ENCODE peak calls at places on chromosome 10, in nine cellular contexts. A, L, S, Y, V, P, Q, W and M are unnamed samples.

GRCh38 chr10:29600821-29601220 is 34.0 kb downstream of the SVIL start:
- DNase-seq in A (no peak), L (peak; percentile 89), S (peak; percentile 6), Y (no peak), V (no peak), P (no peak), Q (peak; percentile 91), W (no peak), M (no peak)

GRCh38 chr10:33123680-33124079 is 165.7 kb upstream of the ITGB1 start:
- DNase-seq in A (no peak), L (no peak), S (no peak), Y (no peak), V (no peak), P (no peak), Q (no peak), W (peak; percentile 40), M (no peak)

GRCh38 chr10:84352251-84352842 is 24.0 kb downstream of the CCSER2 start:
- DNase-seq in A (peak; percentile 75), L (peak; percentile 41), S (peak; percentile 33), Y (peak; percentile 80), V (no peak), P (peak; percentile 56), Q (peak; percentile 61), W (no peak), M (no peak)

GRCh38 chr10:23514321-23514720 is 75.4 kb downstream of the OTUD1 start:
- DNase-seq in A (no peak), L (no peak), S (no peak), Y (no peak), V (no peak), P (no peak), Q (no peak), W (no peak), M (no peak)

GRCh38 chr10:24556137-24556536 is 167.6 kb downstream of the ARHGAP21 start:
- DNase-seq in A (no peak), L (no peak), S (no peak), Y (no peak), V (no peak), P (no peak), Q (peak; percentile 13), W (no peak), M (no peak)

GRCh38 chr10:125261491-125262186 is 101.3 kb upstream of the CTBP2 start:
- DNase-seq in A (no peak), L (no peak), S (no peak), Y (no peak), V (no peak), P (no peak), Q (no peak), W (no peak), M (no peak)

GRCh38 chr10:91162050-91162494 is 58.4 kb upstream of the PCGF5 start:
- DNase-seq in A (peak; percentile 42), L (peak; percentile 12), S (no peak), Y (no peak), V (no peak), P (no peak), Q (peak; percentile 16), W (no peak), M (no peak)

GRCh38 chr10:125849448-125849847 is 26.1 kb downstream of the BCCIP start:
- DNase-seq in A (no peak), L (no peak), S (no peak), Y (no peak), V (no peak), P (no peak), Q (no peak), W (no peak), M (no peak)

GRCh38 chr10:96671207-96671890 is 49.0 kb downstream of the PIK3AP1 start:
- DNase-seq in A (no peak), L (no peak), S (no peak), Y (no peak), V (no peak), P (no peak), Q (no peak), W (no peak), M (no peak)

GRCh38 chr10:34967411-34967880 is 122.7 kb downstream of the CUL2 start:
- DNase-seq in A (no peak), L (peak; percentile 94), S (peak; percentile 84), Y (no peak), V (peak; percentile 65), P (peak; percentile 22), Q (peak; percentile 95), W (no peak), M (no peak)

GRCh38 chr10:18140149-18140956 is at the start of gene CACNB2:
- DNase-seq in A (peak; percentile 63), L (peak; percentile 53), S (peak; percentile 88), Y (peak; percentile 70), V (peak; percentile 89), P (peak; percentile 82), Q (peak; percentile 69), W (no peak), M (no peak)
- H3K4me3 ChIP-seq in A (peak within 1 kb of the TSS; percentile 69), L (peak within 1 kb of the TSS; percentile 66), S (peak within 1 kb of the TSS; percentile 66), Y (peak within 1 kb of the TSS; percentile 63), V (peak within 1 kb of the TSS; percentile 72), P (peak within 1 kb of the TSS; percentile 62), Q (peak within 1 kb of the TSS; percentile 56), W (peak within 1 kb of the TSS; percentile 67), M (peak within 1 kb of the TSS; percentile 29)

GRCh38 chr10:93079663-93080349 is 6.1 kb downstream of the CYP26A1 start:
- DNase-seq in A (no peak), L (no peak), S (no peak), Y (peak; percentile 13), V (no peak), P (no peak), Q (no peak), W (peak; percentile 42), M (no peak)
- H3K27me3 ChIP-seq in A (peaks cover 14% of the 10 kb centered on the region), L (peaks cover 40% of the 10 kb centered on the region), S (no peaks in the 10 kb centered on the region), Y (peaks cover 20% of the 10 kb centered on the region), V (no peaks in the 10 kb centered on the region), P (no peaks in the 10 kb centered on the region), Q (peaks cover 19% of the 10 kb centered on the region), W (peaks cover 6% of the 10 kb centered on the region), M (peaks cover 14% of the 10 kb centered on the region)

GRCh38 chr10:314381-314780 is 179.1 kb downstream of the ZMYND11 start:
- DNase-seq in A (no peak), L (no peak), S (no peak), Y (no peak), V (no peak), P (no peak), Q (no peak), W (no peak), M (no peak)

GRCh38 chr10:310976-311639 is 175.9 kb downstream of the ZMYND11 start:
- DNase-seq in A (no peak), L (peak; percentile 23), S (no peak), Y (no peak), V (no peak), P (no peak), Q (peak; percentile 40), W (no peak), M (peak; percentile 37)

GRCh38 chr10:314871-315270 is 179.6 kb downstream of the ZMYND11 start:
- DNase-seq in A (no peak), L (peak; percentile 58), S (no peak), Y (no peak), V (no peak), P (no peak), Q (peak; percentile 63), W (no peak), M (no peak)

GRCh38 chr10:310371-310770 is 175.1 kb downstream of the ZMYND11 start:
- DNase-seq in A (no peak), L (no peak), S (no peak), Y (no peak), V (no peak), P (no peak), Q (no peak), W (no peak), M (no peak)

GRCh38 chr10:311901-312665 is 176.8 kb downstream of the ZMYND11 start:
- DNase-seq in A (no peak), L (no peak), S (no peak), Y (no peak), V (no peak), P (no peak), Q (no peak), W (no peak), M (no peak)
- H3K4me3 ChIP-seq in A (no peak overlapping the region), L (no peak overlapping the region), S (no peak overlapping the region), Y (no peak overlapping the region), V (no peak overlapping the region), P (no peak overlapping the region), Q (no peak overlapping the region), W (no peak overlapping the region), M (no peak overlapping the region)

DNA sequence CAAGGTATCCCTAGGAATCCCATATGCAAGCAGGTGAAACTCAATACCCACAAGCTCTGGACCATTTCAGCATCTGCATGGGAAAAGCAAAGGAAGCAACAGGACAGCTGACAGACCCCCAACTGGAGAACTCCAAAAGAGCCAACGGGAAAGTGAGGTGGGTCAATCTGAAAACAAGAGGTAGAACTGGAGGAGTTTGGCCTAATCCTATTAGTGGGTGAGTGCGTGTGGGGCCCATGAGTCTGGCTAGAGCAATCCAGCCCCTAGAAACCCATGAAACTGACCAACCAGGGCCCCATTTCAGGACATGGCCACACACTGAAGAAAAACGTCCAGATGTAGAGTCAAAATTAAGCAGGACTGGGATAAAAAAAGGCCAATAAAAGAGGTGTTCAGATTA is 26.6 kb upstream of the WNT8B start:
- DNase-seq in A (no peak), L (no peak), S (no peak), Y (no peak), V (no peak), P (no peak), Q (no peak), W (no peak), M (no peak)
- H3K27me3 ChIP-seq in A (no peaks in the 10 kb centered on the region), L (no peaks in the 10 kb centered on the region), S (no peaks in the 10 kb centered on the region), Y (no peaks in the 10 kb centered on the region), V (no peaks in the 10 kb centered on the region), P (no peaks in the 10 kb centered on the region), Q (no peaks in the 10 kb centered on the region), W (no peaks in the 10 kb centered on the region), M (no peaks in the 10 kb centered on the region)

GRCh38 chr10:93072713-93073538 is 767 bp upstream of the CYP26A1 start:
- DNase-seq in A (no peak), L (no peak), S (no peak), Y (no peak), V (no peak), P (no peak), Q (no peak), W (peak; percentile 26), M (no peak)

GRCh38 chr10:93072225-93072712 is 1.4 kb upstream of the CYP26A1 start:
- DNase-seq in A (peak; percentile 32), L (no peak), S (no peak), Y (no peak), V (no peak), P (no peak), Q (no peak), W (no peak), M (no peak)

GRCh38 chr10:93070378-93071176 is 3.1 kb upstream of the CYP26A1 start:
- DNase-seq in A (no peak), L (no peak), S (no peak), Y (no peak), V (no peak), P (no peak), Q (no peak), W (peak; percentile 21), M (no peak)

GRCh38 chr10:93071177-93071472 is 2.6 kb upstream of the CYP26A1 start:
- DNase-seq in A (no peak), L (no peak), S (no peak), Y (no peak), V (no peak), P (no peak), Q (no peak), W (peak; percentile 34), M (no peak)

DNA sequence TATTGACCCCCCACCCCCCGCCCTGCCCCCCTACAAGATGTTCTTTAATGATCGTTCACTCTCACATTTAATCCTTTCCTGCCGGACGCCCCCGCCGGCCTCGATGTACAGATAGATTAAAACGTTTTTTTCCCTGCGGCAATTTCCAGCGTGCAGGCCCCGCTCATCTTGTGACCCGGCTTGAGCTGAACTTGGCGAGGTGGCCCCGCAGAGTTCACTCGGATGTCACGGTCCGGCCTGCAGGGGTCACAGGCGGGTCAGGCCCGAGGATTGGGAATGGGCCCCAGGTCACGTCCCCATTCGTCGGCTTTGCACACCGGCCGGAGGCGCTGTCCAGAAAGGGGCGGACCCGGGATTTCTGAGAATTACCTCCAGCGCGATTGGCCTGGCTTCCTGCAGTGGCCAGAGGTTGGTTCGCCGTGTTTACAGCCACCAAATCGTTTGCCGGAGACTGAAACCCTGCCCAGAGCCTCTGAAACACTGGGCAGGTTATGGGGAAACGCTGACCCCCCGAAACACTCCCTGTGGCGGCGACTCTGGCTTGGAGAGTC is 1.9 kb upstream of the CYP26A1 start:
- DNase-seq in A (no peak), L (no peak), S (no peak), Y (no peak), V (no peak), P (no peak), Q (no peak), W (no peak), M (no peak)
- H3K4me3 ChIP-seq in A (peak overlapping the region; percentile 28), L (peak overlapping the region; percentile 29), S (peak overlapping the region; percentile 12), Y (peak overlapping the region; percentile 34), V (peak overlapping the region; percentile 37), P (peak overlapping the region; percentile 19), Q (no peak overlapping the region), W (peak overlapping the region; percentile 43), M (peak overlapping the region; percentile 2)